ENCODE peak calls at places on chromosomes 11 and 22, in five cellular contexts. One of them, this sample, is unnamed.

GRCh38 chr11:126993599-126993998 is 7.0 kb downstream of the KIRREL3 start:
- DNase-seq in brain microvascular endothelial cell: no peak
- DNase-seq in stomach: no peak
- DNase-seq in GM13976: no peak
- DNase-seq in psoas muscle: no peak
- DNase-seq in this sample: no peak

GRCh38 chr22:49088801-49089791 is 738.6 kb downstream of the BRD1 start:
- DNase-seq in brain microvascular endothelial cell: no peak
- DNase-seq in stomach: no peak
- DNase-seq in GM13976: no peak
- DNase-seq in psoas muscle: peak
- DNase-seq in this sample: no peak

GRCh38 chr11:104781037-104781436 is 117.2 kb downstream of the CASP12 start:
- DNase-seq in brain microvascular endothelial cell: no peak
- DNase-seq in stomach: no peak
- DNase-seq in GM13976: no peak
- DNase-seq in psoas muscle: no peak
- DNase-seq in this sample: no peak

GRCh38 chr22:49992921-49993648 is 19.5 kb downstream of the IL17REL start:
- DNase-seq in brain microvascular endothelial cell: peak
- DNase-seq in stomach: peak
- DNase-seq in GM13976: peak
- DNase-seq in psoas muscle: peak
- DNase-seq in this sample: peak

GRCh38 chr11:124798991-124799383 is 1.2 kb downstream of the MSANTD2 start:
- DNase-seq in brain microvascular endothelial cell: peak
- DNase-seq in stomach: no peak
- DNase-seq in GM13976: peak
- DNase-seq in psoas muscle: no peak
- DNase-seq in this sample: peak

GRCh38 chr11:61888043-61888442 is 3.3 kb downstream of the FADS3 start:
- DNase-seq in brain microvascular endothelial cell: peak
- DNase-seq in stomach: no peak
- DNase-seq in GM13976: no peak
- DNase-seq in psoas muscle: peak
- DNase-seq in this sample: no peak

GRCh38 chr11:118953265-118953664 is 2.8 kb upstream of the UPK2 start:
- DNase-seq in brain microvascular endothelial cell: peak
- DNase-seq in stomach: no peak
- DNase-seq in GM13976: no peak
- DNase-seq in psoas muscle: no peak
- DNase-seq in this sample: no peak

GRCh38 chr22:28874061-28874460 is 9.3 kb upstream of the ZNRF3 start:
- DNase-seq in brain microvascular endothelial cell: no peak
- DNase-seq in stomach: no peak
- DNase-seq in GM13976: no peak
- DNase-seq in psoas muscle: no peak
- DNase-seq in this sample: no peak

GRCh38 chr11:110818032-110818687 is 105.9 kb upstream of the ARHGAP20 start:
- DNase-seq in brain microvascular endothelial cell: no peak
- DNase-seq in stomach: no peak
- DNase-seq in GM13976: no peak
- DNase-seq in psoas muscle: no peak
- DNase-seq in this sample: no peak

GRCh38 chr11:71496421-71496820 is 30.6 kb upstream of the KRTAP5-7 start:
- DNase-seq in brain microvascular endothelial cell: no peak
- DNase-seq in stomach: peak
- DNase-seq in GM13976: no peak
- DNase-seq in psoas muscle: no peak
- DNase-seq in this sample: no peak

GRCh38 chr11:34960277-34960676 is 43.9 kb downstream of the PDHX start:
- DNase-seq in brain microvascular endothelial cell: no peak
- DNase-seq in stomach: no peak
- DNase-seq in GM13976: no peak
- DNase-seq in psoas muscle: no peak
- DNase-seq in this sample: no peak

GRCh38 chr22:36425977-36426523 is 38.3 kb upstream of the MYH9 start:
- DNase-seq in brain microvascular endothelial cell: no peak
- DNase-seq in stomach: no peak
- DNase-seq in GM13976: no peak
- DNase-seq in psoas muscle: peak
- DNase-seq in this sample: peak

GRCh38 chr11:26025680-26026079 is 306.2 kb upstream of the ANO3 start:
- DNase-seq in brain microvascular endothelial cell: peak
- DNase-seq in stomach: no peak
- DNase-seq in GM13976: no peak
- DNase-seq in psoas muscle: no peak
- DNase-seq in this sample: no peak

GRCh38 chr11:124801014-124801413 is 808 bp upstream of the MSANTD2 start:
- DNase-seq in brain microvascular endothelial cell: peak
- DNase-seq in stomach: no peak
- DNase-seq in GM13976: peak
- DNase-seq in psoas muscle: no peak
- DNase-seq in this sample: peak

GRCh38 chr11:18144243-18144642 is 11.9 kb downstream of the MRGPRX3 start:
- DNase-seq in brain microvascular endothelial cell: peak
- DNase-seq in stomach: no peak
- DNase-seq in GM13976: no peak
- DNase-seq in psoas muscle: no peak
- DNase-seq in this sample: no peak

GRCh38 chr11:102685311-102685710 is 20.3 kb downstream of the MMP27 start:
- DNase-seq in brain microvascular endothelial cell: no peak
- DNase-seq in stomach: no peak
- DNase-seq in GM13976: no peak
- DNase-seq in psoas muscle: no peak
- DNase-seq in this sample: no peak

GRCh38 chr11:122642472-122642922 is 13.0 kb upstream of the UBASH3B start:
- DNase-seq in brain microvascular endothelial cell: peak
- DNase-seq in stomach: no peak
- DNase-seq in GM13976: no peak
- DNase-seq in psoas muscle: no peak
- DNase-seq in this sample: no peak

GRCh38 chr11:107259826-107260225 is 197.8 kb downstream of the CWF19L2 start:
- DNase-seq in brain microvascular endothelial cell: no peak
- DNase-seq in stomach: no peak
- DNase-seq in GM13976: no peak
- DNase-seq in psoas muscle: no peak
- DNase-seq in this sample: no peak

GRCh38 chr11:42819126-42819525 is 492.7 kb upstream of the API5 start:
- DNase-seq in brain microvascular endothelial cell: no peak
- DNase-seq in stomach: no peak
- DNase-seq in GM13976: no peak
- DNase-seq in psoas muscle: no peak
- DNase-seq in this sample: no peak

GRCh38 chr11:119907122-119907933 is 178.3 kb upstream of the NECTIN1 start:
- DNase-seq in brain microvascular endothelial cell: no peak
- DNase-seq in stomach: peak
- DNase-seq in GM13976: no peak
- DNase-seq in psoas muscle: peak
- DNase-seq in this sample: no peak

GRCh38 chr11:121886005-121886739 is 229.8 kb downstream of the BLID start:
- DNase-seq in brain microvascular endothelial cell: no peak
- DNase-seq in stomach: no peak
- DNase-seq in GM13976: no peak
- DNase-seq in psoas muscle: peak
- DNase-seq in this sample: no peak

GRCh38 chr11:119993732-119994131 is 144.2 kb downstream of the TRIM29 start:
- DNase-seq in brain microvascular endothelial cell: no peak
- DNase-seq in stomach: peak
- DNase-seq in GM13976: no peak
- DNase-seq in psoas muscle: no peak
- DNase-seq in this sample: no peak

GRCh38 chr22:49203091-49203862 is 624.4 kb downstream of the BRD1 start:
- DNase-seq in brain microvascular endothelial cell: no peak
- DNase-seq in stomach: peak
- DNase-seq in GM13976: no peak
- DNase-seq in psoas muscle: no peak
- DNase-seq in this sample: no peak

GRCh38 chr11:74019860-74020259 is 11.0 kb upstream of the UCP3 start:
- DNase-seq in brain microvascular endothelial cell: no peak
- DNase-seq in stomach: no peak
- DNase-seq in GM13976: no peak
- DNase-seq in psoas muscle: no peak
- DNase-seq in this sample: no peak

GRCh38 chr11:13249992-13250391 is 27.6 kb upstream of the BMAL1 start:
- DNase-seq in brain microvascular endothelial cell: no peak
- DNase-seq in stomach: no peak
- DNase-seq in GM13976: no peak
- DNase-seq in psoas muscle: no peak
- DNase-seq in this sample: no peak
- TF ChIP-seq CTCF in brain microvascular endothelial cell: peak
- TF ChIP-seq CTCF in stomach: no peak
- TF ChIP-seq CTCF in GM13976: peak
- TF ChIP-seq CTCF in psoas muscle: peak
- TF ChIP-seq CTCF in this sample: peak

DNA sequence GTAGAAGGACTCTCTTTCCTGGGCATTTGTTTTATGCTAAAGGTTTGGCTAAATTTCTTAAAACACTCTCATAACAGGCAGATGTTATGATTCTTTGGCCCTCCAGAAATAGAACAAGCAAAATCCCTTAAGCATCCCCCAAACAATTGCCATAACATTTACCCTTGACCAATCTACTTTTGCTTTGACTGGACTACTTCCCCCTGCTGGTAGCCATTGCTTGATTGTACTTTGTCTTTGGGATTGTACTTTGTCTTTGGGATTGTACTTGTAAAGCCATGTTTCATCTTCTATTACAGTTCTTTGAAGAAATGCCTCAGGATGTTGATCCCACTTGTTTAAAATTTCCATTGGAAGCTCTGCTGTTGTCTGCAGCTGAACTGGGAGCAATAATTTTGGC is 53.3 kb upstream of the GLYAT start:
- DNase-seq in brain microvascular endothelial cell: no peak
- DNase-seq in stomach: no peak
- DNase-seq in GM13976: no peak
- DNase-seq in psoas muscle: no peak
- DNase-seq in this sample: no peak
- TF ChIP-seq CTCF in brain microvascular endothelial cell: peak
- TF ChIP-seq CTCF in stomach: no peak
- TF ChIP-seq CTCF in GM13976: no peak
- TF ChIP-seq CTCF in psoas muscle: no peak
- TF ChIP-seq CTCF in this sample: no peak

GRCh38 chr22:21593406-21594232 is 26.1 kb downstream of the UBE2L3 start:
- DNase-seq in brain microvascular endothelial cell: no peak
- DNase-seq in stomach: peak
- DNase-seq in GM13976: no peak
- DNase-seq in psoas muscle: no peak
- DNase-seq in this sample: no peak
- TF ChIP-seq CTCF in brain microvascular endothelial cell: peak
- TF ChIP-seq CTCF in stomach: peak
- TF ChIP-seq CTCF in GM13976: no peak
- TF ChIP-seq CTCF in psoas muscle: no peak
- TF ChIP-seq CTCF in this sample: no peak

GRCh38 chr11:20443596-20443995 is 56.1 kb downstream of the PRMT3 start:
- DNase-seq in brain microvascular endothelial cell: no peak
- DNase-seq in stomach: no peak
- DNase-seq in GM13976: no peak
- DNase-seq in psoas muscle: no peak
- DNase-seq in this sample: no peak
- TF ChIP-seq CTCF in brain microvascular endothelial cell: peak
- TF ChIP-seq CTCF in stomach: no peak
- TF ChIP-seq CTCF in GM13976: no peak
- TF ChIP-seq CTCF in psoas muscle: no peak
- TF ChIP-seq CTCF in this sample: no peak

DNA sequence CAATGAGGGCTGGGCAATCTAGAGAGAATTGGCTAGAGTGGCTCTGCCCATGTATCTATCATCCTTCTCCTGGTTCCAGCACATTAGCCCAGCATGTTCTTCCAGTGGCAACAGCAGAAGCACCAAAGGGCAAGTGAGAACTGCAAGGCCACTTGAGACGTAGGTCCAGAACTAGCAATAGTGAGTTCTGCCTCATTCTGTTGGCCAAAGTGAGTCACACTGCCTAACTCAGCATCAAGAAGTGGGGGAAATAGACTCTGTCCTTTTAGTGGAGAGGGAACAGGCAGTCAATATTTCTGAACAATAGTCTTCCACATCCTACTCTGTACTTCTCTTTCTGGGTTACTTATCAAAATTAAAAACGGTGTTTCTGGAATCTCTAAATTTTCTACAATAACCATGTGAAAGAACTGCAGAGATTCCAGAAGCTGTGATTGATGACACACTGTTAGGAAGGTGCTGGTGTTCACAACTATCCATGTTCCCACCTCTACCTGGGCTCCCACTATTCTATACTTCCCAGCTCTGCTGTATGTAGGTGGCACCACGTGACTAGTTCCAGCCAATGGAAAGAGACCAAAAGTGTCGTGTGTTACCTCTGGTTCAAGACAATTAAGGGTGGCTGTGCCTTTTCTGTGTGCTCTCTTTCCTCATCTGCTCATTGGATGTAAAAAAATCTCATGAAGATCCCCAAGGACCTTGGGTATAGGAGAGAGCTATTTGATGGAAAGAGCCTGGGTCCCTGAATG is 23.4 kb upstream of the GRK3 start:
- DNase-seq in brain microvascular endothelial cell: no peak
- DNase-seq in stomach: no peak
- DNase-seq in GM13976: no peak
- DNase-seq in psoas muscle: no peak
- DNase-seq in this sample: no peak
- TF ChIP-seq CTCF in brain microvascular endothelial cell: no peak
- TF ChIP-seq CTCF in stomach: no peak
- TF ChIP-seq CTCF in GM13976: no peak
- TF ChIP-seq CTCF in psoas muscle: no peak
- TF ChIP-seq CTCF in this sample: no peak

DNA sequence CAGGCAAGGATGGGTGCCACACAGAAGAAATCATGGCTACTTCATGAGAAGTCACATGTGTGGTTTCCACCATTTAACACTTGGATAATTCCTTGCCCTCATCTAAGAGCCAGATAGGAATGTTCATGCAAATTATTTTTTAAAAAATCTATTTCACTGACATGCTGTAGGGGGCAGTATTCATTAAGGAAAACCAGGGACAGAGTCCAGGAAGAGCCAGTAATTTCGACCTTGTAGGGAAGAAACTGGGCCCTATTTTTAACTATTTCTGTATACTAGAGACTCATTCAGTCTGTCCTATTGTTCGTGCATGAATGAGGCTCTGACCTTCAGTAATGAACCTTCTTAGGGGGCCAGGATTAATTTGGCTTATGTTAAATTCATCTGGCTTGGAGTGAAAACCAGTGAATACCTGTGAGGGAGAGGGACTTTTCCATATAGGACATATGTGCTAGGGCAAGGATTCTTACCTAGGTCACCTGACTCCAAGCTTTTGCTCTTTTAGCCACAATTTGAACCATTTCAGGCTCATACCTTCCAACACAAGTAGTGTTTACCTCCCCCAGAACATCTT is 192.7 kb downstream of the NAV2 start:
- DNase-seq in brain microvascular endothelial cell: no peak
- DNase-seq in stomach: no peak
- DNase-seq in GM13976: no peak
- DNase-seq in psoas muscle: no peak
- DNase-seq in this sample: peak
- TF ChIP-seq CTCF in brain microvascular endothelial cell: peak
- TF ChIP-seq CTCF in stomach: no peak
- TF ChIP-seq CTCF in GM13976: peak
- TF ChIP-seq CTCF in psoas muscle: peak
- TF ChIP-seq CTCF in this sample: peak